ENCODE peak calls at places on chromosomes 12 and 14, in five cellular contexts. L, E, C, P and K are unnamed samples. For H3K36me3, the result is how much of the 10 kb centered on the place peaks cover.

GRCh38 chr12:24902521-24903304 is 46.2 kb downstream of the BCAT1 start:
- DNase-seq in L (peak), E (peak), C (peak), P (no peak), K (peak)

GRCh38 chr12:92987846-92988621 is 58.9 kb upstream of the EEA1 start:
- DNase-seq in L (no peak), E (no peak), C (peak), P (no peak), K (peak)

GRCh38 chr12:81811066-81811777 is 52.1 kb upstream of the PPFIA2 start:
- DNase-seq in L (no peak), E (no peak), C (peak), P (no peak), K (no peak)

GRCh38 chr12:52860102-52860838 is 11.5 kb upstream of the KRT78 start:
- DNase-seq in L (no peak), E (peak), C (peak), P (no peak), K (no peak)

GRCh38 chr14:92935446-92935845 is 12.5 kb downstream of the CHGA start:
- DNase-seq in L (no peak), E (no peak), C (no peak), P (no peak), K (no peak)

GRCh38 chr12:66573605-66574004 is 105.3 kb downstream of the GRIP1 start:
- DNase-seq in L (no peak), E (peak), C (no peak), P (no peak), K (no peak)

GRCh38 chr12:1695836-1696670 is 5.2 kb downstream of the ADIPOR2 start:
- DNase-seq in L (no peak), E (no peak), C (no peak), P (no peak), K (no peak)

GRCh38 chr12:114746297-114747074 is 62.5 kb upstream of the TBX3 start:
- DNase-seq in L (no peak), E (no peak), C (no peak), P (no peak), K (no peak)

GRCh38 chr14:61891251-61891650 is 129.0 kb downstream of the SNAPC1 start:
- DNase-seq in L (no peak), E (no peak), C (no peak), P (no peak), K (no peak)

GRCh38 chr12:105467710-105468366 is 137.3 kb downstream of the C12orf75 start:
- DNase-seq in L (no peak), E (no peak), C (no peak), P (no peak), K (no peak)

GRCh38 chr14:94483729-94484275 is 7.8 kb upstream of the SERPINA9 start:
- DNase-seq in L (no peak), E (no peak), C (no peak), P (no peak), K (no peak)

GRCh38 chr14:100417466-100417865 is 94.3 kb downstream of the SLC25A47 start:
- DNase-seq in L (peak), E (no peak), C (no peak), P (no peak), K (no peak)

GRCh38 chr12:123319826-123320225 is 44.8 kb downstream of the SBNO1 start:
- DNase-seq in L (no peak), E (no peak), C (no peak), P (no peak), K (no peak)

DNA sequence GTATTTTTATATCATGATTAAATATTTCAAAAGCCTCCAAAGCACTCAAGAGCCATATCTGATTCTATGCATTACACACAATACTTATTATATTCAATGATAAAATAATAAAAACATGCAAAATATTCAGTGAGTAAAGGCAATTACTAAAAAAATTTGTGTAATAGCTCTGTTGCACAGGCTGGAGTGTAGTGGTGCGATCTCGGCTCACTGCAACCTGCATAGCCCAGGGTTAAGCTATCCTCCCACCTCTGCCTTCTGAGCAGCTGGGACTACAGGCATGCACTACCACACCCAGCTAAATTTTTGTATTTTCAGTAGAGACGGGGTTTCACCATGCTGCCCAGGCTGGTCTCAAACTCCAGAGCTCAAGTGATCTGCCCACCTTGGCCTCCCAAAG is 45.4 kb downstream of the SBNO1 start:
- DNase-seq in L (no peak), E (no peak), C (no peak), P (no peak), K (no peak)
- H3K36me3 ChIP-seq in L (under half), E (half or more), C (under half), P (half or more), K (half or more)

GRCh38 chr14:102571043-102571442 is 21.4 kb upstream of the RCOR1 start:
- DNase-seq in L (no peak), E (no peak), C (no peak), P (no peak), K (no peak)

GRCh38 chr14:102573591-102574046 is 18.8 kb upstream of the RCOR1 start:
- DNase-seq in L (no peak), E (no peak), C (no peak), P (no peak), K (no peak)

GRCh38 chr14:102568115-102568614 is 24.3 kb upstream of the RCOR1 start:
- DNase-seq in L (peak), E (no peak), C (no peak), P (peak), K (no peak)

GRCh38 chr14:102570334-102570995 is 22.0 kb upstream of the RCOR1 start:
- DNase-seq in L (no peak), E (no peak), C (no peak), P (no peak), K (no peak)

GRCh38 chr14:102571478-102572042 is 20.9 kb upstream of the RCOR1 start:
- DNase-seq in L (no peak), E (no peak), C (no peak), P (no peak), K (no peak)
- H3K36me3 ChIP-seq in L (under half), E (under half), C (under half), P (under half), K (under half)

DNA sequence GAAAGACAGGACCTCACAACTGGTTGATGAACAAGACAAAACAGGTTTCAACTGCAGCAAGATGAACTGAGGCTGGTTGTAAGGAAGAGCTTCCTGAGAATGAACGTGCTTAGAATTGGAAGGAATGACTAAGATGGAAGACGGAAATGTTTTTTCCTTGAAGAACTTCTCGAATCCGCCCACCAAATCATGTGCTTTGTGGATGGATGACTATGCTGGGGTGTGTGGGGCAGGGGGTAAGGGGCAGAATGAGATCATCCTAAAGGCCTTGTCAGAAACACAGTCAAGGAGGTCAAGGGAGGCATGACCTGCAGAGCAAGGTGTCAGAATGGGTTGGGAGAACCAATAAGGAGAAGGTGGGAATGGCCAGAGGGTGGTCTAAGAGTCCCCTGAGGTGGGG is 84.3 kb downstream of the ACTN1 start:
- DNase-seq in L (no peak), E (no peak), C (peak), P (no peak), K (no peak)
- H3K36me3 ChIP-seq in L (under half), E (under half), C (under half), P (half or more), K (half or more)

GRCh38 chr12:2803635-2804380 is 8.7 kb upstream of the ITFG2 start:
- DNase-seq in L (no peak), E (no peak), C (no peak), P (no peak), K (no peak)
- H3K36me3 ChIP-seq in L (under half), E (half or more), C (under half), P (under half), K (half or more)